ENCODE peak calls at places on chromosomes 1 and 21, in ten cellular contexts. A is body of pancreas, I is PC-9, X is ovary, O is cardiac muscle cell, N is AG04450, K is AG10803, T is GM12878, F is IMR-90, L is tibial nerve. D is an unnamed sample.

GRCh38 chr1:43836267-43836951 is 97.2 kb upstream of the ARTN start:
- DNase-seq in K (no peak), N (no peak), X (peak; percentile 58), I (peak; percentile 68), T (peak; percentile 88), A (peak; percentile 50), O (peak; percentile 94), L (no peak), F (no peak), D (no peak)

GRCh38 chr1:173870252-173871075 is 2.3 kb downstream of the ZBTB37 start:
- DNase-seq in F (no peak), N (no peak), T (peak; percentile 53), K (no peak), O (no peak), L (no peak), A (peak; percentile 74), I (no peak), X (no peak), D (no peak)

GRCh38 chr1:233901495-233901894 is 3.0 kb upstream of the SLC35F3 start:
- DNase-seq in F (no peak), O (no peak), I (no peak), K (no peak), N (no peak), T (no peak), X (no peak), A (no peak), L (no peak), D (no peak)

GRCh38 chr1:56644941-56645662 is at the start of gene PRKAA2:
- DNase-seq in T (no peak), A (peak; percentile 50), F (peak; percentile 12), O (peak; percentile 83), N (no peak), K (peak; percentile 11), I (no peak), L (no peak), X (peak; percentile 69), D (peak; percentile 74)

GRCh38 chr21:28633803-28634572 is 358.7 kb downstream of the LTN1 start:
- DNase-seq in T (no peak), K (peak; percentile 73), X (no peak), O (no peak), F (peak; percentile 95), I (no peak), A (no peak), L (no peak), N (no peak), D (peak; percentile 85)

GRCh38 chr1:245332513-245332912 is 177.7 kb downstream of the KIF26B start:
- DNase-seq in I (no peak), N (no peak), F (peak; percentile 7), X (no peak), T (no peak), K (no peak), L (no peak), A (no peak), O (no peak), D (no peak)

GRCh38 chr1:38613996-38614395 is 245.6 kb downstream of the RRAGC start:
- DNase-seq in X (no peak), N (no peak), T (no peak), F (no peak), I (no peak), L (no peak), O (no peak), A (no peak), K (no peak), D (no peak)

GRCh38 chr1:42957229-42957879 is 1.3 kb downstream of the SLC2A1 start:
- DNase-seq in N (no peak), F (no peak), L (no peak), K (no peak), T (no peak), I (no peak), O (no peak), X (no peak), A (no peak), D (no peak)

GRCh38 chr1:58779059-58779754 is 4.6 kb downstream of the JUN start:
- DNase-seq in I (peak; percentile 36), T (no peak), N (no peak), X (no peak), O (no peak), L (no peak), A (no peak), K (peak; percentile 9), F (peak; percentile 43), D (no peak)

GRCh38 chr1:70509996-70510876 is 99.2 kb downstream of the CTH start:
- DNase-seq in L (no peak), F (peak; percentile 95), T (peak; percentile 30), O (peak; percentile 65), N (peak; percentile 87), K (peak; percentile 99), I (peak; percentile 95), A (peak; percentile 14), X (no peak), D (no peak)

GRCh38 chr1:41319803-41320711 is 41.2 kb upstream of the FOXO6 start:
- DNase-seq in O (no peak), X (peak; percentile 60), L (no peak), I (no peak), T (no peak), N (no peak), A (peak; percentile 45), F (no peak), K (no peak), D (no peak)

DNA sequence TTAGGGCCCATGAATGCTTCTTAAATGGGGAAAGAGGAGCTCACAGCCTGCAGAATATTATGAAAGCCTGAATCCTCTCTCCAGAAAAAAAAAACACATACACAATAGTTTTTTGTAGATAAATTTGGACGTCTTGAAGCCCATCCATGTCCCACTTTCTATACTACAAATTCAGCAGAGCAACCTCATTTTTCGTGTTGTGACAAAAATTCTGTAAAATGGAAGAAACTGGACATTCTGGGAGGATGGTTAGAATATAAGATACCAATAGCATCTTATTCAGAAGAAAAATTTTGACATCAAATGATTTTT is 102.1 kb downstream of the ZNF281 start:
- DNase-seq in A (no peak), K (no peak), T (no peak), L (no peak), O (no peak), I (no peak), X (no peak), N (no peak), F (no peak), D (no peak)
- TF ChIP-seq CTCF in A (no peak), K (no peak), T (no peak), L (no peak), O (no peak), I (peak; percentile 39), X (no peak), N (no peak), F (no peak), D (no peak)

GRCh38 chr21:38494688-38495087 is 3.6 kb downstream of the ERG start:
- DNase-seq in L (no peak), K (no peak), N (no peak), X (no peak), T (no peak), I (no peak), F (no peak), A (no peak), O (no peak), D (no peak)
- H3K4me3 ChIP-seq in L (peak overlapping the region; percentile 38), K (no peak overlapping the region), N (no peak overlapping the region), X (peak overlapping the region; percentile 8), T (no peak overlapping the region), I (no peak overlapping the region), F (no peak overlapping the region), A (no peak overlapping the region), O (no peak overlapping the region), D (peak overlapping the region; percentile 49)

DNA sequence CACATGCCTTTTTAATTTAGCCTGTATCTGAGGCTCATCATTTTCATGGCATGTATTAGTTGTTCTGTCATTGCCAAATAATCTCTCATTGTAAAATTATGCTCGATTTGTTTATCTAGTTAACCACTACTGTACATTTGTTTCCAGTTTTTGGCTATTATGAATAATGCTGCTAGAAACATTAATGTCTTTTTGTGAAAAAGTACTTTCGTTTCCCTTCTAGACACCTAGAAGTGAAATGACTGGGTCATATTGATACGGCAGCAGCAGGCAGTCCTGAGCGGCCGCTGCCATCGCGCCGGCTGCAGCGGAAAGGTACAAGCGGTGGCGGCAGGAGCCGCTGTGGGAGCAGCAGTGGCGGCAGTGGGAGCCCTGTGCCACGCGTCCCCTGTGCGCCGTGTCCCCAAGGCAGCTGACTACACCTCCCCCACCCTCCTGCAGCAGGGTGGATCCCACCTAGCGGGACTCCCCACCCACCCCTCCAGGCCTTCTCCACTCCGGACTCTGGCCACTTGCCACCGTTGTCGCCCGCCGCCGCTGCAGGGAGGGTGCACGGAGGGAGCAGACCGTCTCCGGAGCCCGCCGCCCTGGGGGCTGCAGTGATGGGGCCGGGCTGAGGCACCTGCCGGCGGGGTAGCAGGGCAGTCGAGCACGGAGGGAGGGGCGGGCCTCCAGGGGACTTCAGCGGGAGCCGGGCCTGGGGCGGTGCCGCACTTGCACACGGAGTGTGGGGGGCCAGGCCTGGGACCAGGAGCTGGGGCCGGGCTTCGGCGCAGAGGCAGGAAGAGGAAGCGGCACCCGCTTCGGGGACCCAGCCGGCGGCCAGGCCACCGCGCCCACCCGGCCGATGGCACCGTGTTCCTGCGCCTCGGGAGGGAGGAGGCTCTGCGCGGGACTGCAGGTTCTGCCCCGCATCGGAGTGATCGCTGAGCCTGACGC is 66.8 kb upstream of the RGS7 start:
- DNase-seq in I (no peak), L (no peak), K (peak; percentile 64), F (peak; percentile 63), O (peak; percentile 58), N (peak; percentile 8), A (peak; percentile 36), T (no peak), X (no peak), D (no peak)
- TF ChIP-seq CTCF in I (no peak), L (no peak), K (no peak), F (peak; percentile 4), O (peak; percentile 4), N (peak; percentile 5), A (no peak), T (no peak), X (no peak), D (no peak)

GRCh38 chr1:156748670-156749428 is 2.6 kb downstream of the HDGF start:
- DNase-seq in A (peak; percentile 67), T (no peak), X (peak; percentile 81), L (peak; percentile 42), F (peak; percentile 63), K (peak; percentile 57), I (peak; percentile 75), N (no peak), O (peak; percentile 57), D (peak; percentile 81)
- H3K4me3 ChIP-seq in A (no peak overlapping the region), T (peak overlapping the region; percentile 99), X (peak overlapping the region; percentile 66), L (peak overlapping the region; percentile 99), F (peak overlapping the region; percentile 1), K (peak overlapping the region; percentile 97), I (peak overlapping the region; percentile 95), N (peak overlapping the region; percentile 94), O (peak overlapping the region; percentile 72), D (peak overlapping the region; percentile 100)

D was measured in coronary artery.